ENCODE peak calls at places on chromosomes 5 and 9, in four cellular contexts. J is HCT116, K is GM23248, Y is adipocyte. M is an unnamed sample. For H3K4me1, the result is how much of the 10 kb centered on the place peaks cover.

GRCh38 chr9:108831496-108832178 is 24.1 kb downstream of the ACTL7B start:
- DNase-seq in J (no peak), K (no peak), Y (no peak), M (peak)

GRCh38 chr5:66232701-66233100 is 88.6 kb downstream of the SREK1 start:
- DNase-seq in J (no peak), K (no peak), Y (no peak), M (no peak)

GRCh38 chr9:126166291-126166690 is 160.3 kb upstream of the MVB12B start:
- DNase-seq in J (no peak), K (no peak), Y (no peak), M (no peak)

GRCh38 chr5:138752341-138752950 is 779 bp upstream of the CTNNA1 start:
- DNase-seq in J (peak), K (peak), Y (peak), M (peak)

GRCh38 chr5:84301535-84301934 is 83.1 kb downstream of the EDIL3 start:
- DNase-seq in J (no peak), K (peak), Y (peak), M (no peak)

GRCh38 chr9:69466151-69466550 is 141.1 kb downstream of the ENTREP1 start:
- DNase-seq in J (no peak), K (peak), Y (peak), M (peak)

GRCh38 chr9:79013715-79014610 is 557.8 kb upstream of the TLE4 start:
- DNase-seq in J (no peak), K (peak), Y (no peak), M (peak)

GRCh38 chr9:18605763-18606162 is 131.8 kb downstream of the ADAMTSL1 start:
- DNase-seq in J (no peak), K (peak), Y (no peak), M (no peak)

GRCh38 chr5:151738125-151738848 is 20.1 kb downstream of the ATOX1 start:
- DNase-seq in J (no peak), K (peak), Y (no peak), M (no peak)

GRCh38 chr5:151740336-151740942 is 18.0 kb downstream of the ATOX1 start:
- DNase-seq in J (no peak), K (peak), Y (peak), M (peak)

GRCh38 chr5:151739395-151739794 is 19.0 kb downstream of the ATOX1 start:
- DNase-seq in J (no peak), K (peak), Y (no peak), M (no peak)

GRCh38 chr5:151740958-151741373 is 17.5 kb downstream of the ATOX1 start:
- DNase-seq in J (no peak), K (peak), Y (peak), M (peak)

GRCh38 chr5:151739939-151740335 is 18.5 kb downstream of the ATOX1 start:
- DNase-seq in J (no peak), K (peak), Y (peak), M (peak)
- H3K4me1 ChIP-seq in J (under half), K (half or more), Y (half or more), M (half or more)

GRCh38 chr9:127562841-127563523 is 49.1 kb upstream of the STXBP1 start:
- DNase-seq in J (no peak), K (no peak), Y (peak), M (no peak)
- H3K9ac ChIP-seq in J (peak), K (peak), Y (peak), M (peak)

GRCh38 chr9:113481176-113481805 is 17.8 kb downstream of the RGS3 start:
- DNase-seq in J (no peak), K (no peak), Y (no peak), M (no peak)
- H3K4me1 ChIP-seq in J (under half), K (under half), Y (under half), M (under half)

DNA sequence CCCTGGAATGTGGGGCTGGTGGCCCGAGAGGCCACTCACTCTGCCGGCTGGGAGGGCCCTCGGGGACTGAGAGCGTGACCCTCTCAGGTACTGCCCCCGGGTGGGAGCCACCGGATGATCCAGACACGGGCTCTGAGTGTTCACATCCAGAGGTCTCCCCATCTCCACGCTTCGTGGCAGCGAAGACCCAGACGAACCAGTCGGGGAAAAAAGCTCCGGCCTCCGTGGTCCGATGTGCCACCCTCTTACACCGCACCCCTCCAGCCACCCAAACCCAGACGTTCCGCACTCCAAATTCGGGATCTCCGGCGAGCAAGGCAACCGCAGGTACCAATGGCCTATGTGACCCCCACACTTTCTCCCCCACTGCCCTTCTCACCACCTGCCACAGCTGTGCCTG is 49.5 kb downstream of the AMBP start:
- DNase-seq in J (no peak), K (no peak), Y (no peak), M (no peak)
- H3K9ac ChIP-seq in J (no peak), K (no peak), Y (no peak), M (no peak)

DNA sequence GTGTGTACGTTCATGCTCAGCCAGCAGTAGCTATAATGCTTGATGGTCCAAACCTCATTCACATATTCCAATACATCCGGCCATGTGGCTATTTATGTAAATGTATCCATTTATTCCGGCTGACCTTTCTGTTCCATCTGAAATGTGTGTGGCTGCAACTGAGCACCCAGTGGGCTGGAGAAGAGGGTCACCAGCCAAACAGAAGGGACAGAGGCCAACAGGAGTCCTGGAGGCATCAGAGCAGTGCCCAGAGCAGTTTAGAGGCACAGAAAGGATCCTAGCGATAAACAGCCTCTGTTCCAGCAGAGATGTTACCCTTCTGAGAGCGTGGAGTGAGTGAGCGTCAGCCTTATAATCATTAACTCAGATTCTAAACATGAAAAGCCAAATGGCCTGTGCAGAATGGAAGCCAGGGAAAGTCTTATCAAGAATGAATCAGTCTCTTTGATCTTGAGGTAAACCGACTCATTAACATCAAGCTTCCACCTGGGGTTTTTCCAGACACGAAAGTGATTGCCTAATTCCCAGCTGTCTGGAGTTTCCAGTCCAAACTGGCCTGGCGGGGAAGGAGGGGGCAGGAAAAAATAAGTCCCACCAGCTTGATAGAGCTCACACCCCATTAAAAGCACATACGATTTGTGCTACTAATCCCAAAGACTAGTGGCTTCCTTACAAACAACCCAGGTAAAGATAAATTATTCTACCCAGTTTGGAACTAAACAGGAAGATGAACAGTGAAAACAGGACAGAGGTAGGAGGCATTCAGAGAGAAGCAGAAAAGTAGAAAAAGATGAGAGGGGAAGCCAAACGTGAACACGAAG is 55.7 kb downstream of the SUSD1 start:
- DNase-seq in J (peak), K (no peak), Y (no peak), M (peak)
- H3K4me1 ChIP-seq in J (under half), K (under half), Y (under half), M (under half)

DNA sequence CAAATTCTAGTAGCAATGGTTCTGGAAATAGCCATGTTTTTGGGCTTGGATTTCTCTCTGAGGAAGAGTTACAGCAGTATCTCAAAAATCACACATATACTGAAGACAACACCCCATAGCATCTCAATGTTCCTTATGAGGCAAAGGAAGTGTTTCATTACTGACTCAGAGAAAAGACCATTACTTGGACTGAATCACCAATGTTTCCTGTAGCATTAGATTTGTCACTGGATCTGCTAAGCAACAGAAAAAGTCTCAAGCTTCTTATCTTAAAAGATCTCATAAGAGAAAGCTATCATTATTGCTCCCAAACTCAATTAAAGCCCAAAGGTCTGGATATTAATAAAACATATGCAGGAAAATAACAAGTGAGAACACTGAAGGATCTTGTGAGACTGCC is 272.4 kb downstream of the ADAMTS6 start:
- DNase-seq in J (no peak), K (peak), Y (peak), M (peak)
- H3K9ac ChIP-seq in J (no peak), K (peak), Y (peak), M (peak)